ENCODE peak calls at places on chromosomes 11 and 22, in six cellular contexts. E, I, O, R, B and P are unnamed samples.

GRCh38 chr22:41888638-41889200 is 26.2 kb downstream of the SHISA8 start:
- DNase-seq in E (no peak), I (no peak), O (no peak), R (no peak), B (no peak), P (no peak)

GRCh38 chr11:118870396-118871343 is 13.0 kb upstream of the CXCR5 start:
- DNase-seq in E (no peak), I (no peak), O (no peak), R (peak), B (peak), P (peak)

GRCh38 chr11:76244311-76245061 is 38.2 kb upstream of the WNT11 start:
- DNase-seq in E (no peak), I (no peak), O (no peak), R (no peak), B (no peak), P (no peak)

GRCh38 chr11:61657566-61657965 is 22.6 kb upstream of the DAGLA start:
- DNase-seq in E (no peak), I (peak), O (no peak), R (peak), B (no peak), P (no peak)

GRCh38 chr22:50034126-50035081 is 21.8 kb upstream of the IL17REL start:
- DNase-seq in E (no peak), I (no peak), O (no peak), R (no peak), B (no peak), P (no peak)

GRCh38 chr11:17986007-17986710 is 26.7 kb downstream of the SERGEF start:
- DNase-seq in E (no peak), I (no peak), O (no peak), R (no peak), B (no peak), P (no peak)

GRCh38 chr11:61537326-61537725 is 28.8 kb downstream of the LRRC10B start:
- DNase-seq in E (no peak), I (no peak), O (no peak), R (no peak), B (no peak), P (no peak)

GRCh38 chr22:27667121-27667843 is 134.3 kb downstream of the MN1 start:
- DNase-seq in E (no peak), I (no peak), O (no peak), R (no peak), B (no peak), P (peak)

GRCh38 chr22:37229012-37229804 is 14.9 kb downstream of the RAC2 start:
- DNase-seq in E (peak), I (peak), O (no peak), R (no peak), B (no peak), P (peak)

GRCh38 chr11:73209892-73210291 is 8.2 kb upstream of the P2RY2 start:
- DNase-seq in E (no peak), I (no peak), O (no peak), R (no peak), B (no peak), P (no peak)

GRCh38 chr11:45593992-45594391 is 71.4 kb downstream of the CHST1 start:
- DNase-seq in E (no peak), I (no peak), O (peak), R (no peak), B (no peak), P (peak)

GRCh38 chr11:34335801-34336200 is 22.0 kb downstream of the ABTB2 start:
- DNase-seq in E (no peak), I (no peak), O (no peak), R (no peak), B (no peak), P (no peak)

GRCh38 chr11:45596571-45596970 is 68.9 kb downstream of the CHST1 start:
- DNase-seq in E (no peak), I (no peak), O (no peak), R (no peak), B (no peak), P (no peak)

GRCh38 chr11:96543177-96543576 is 153.4 kb downstream of the JRKL start:
- DNase-seq in E (no peak), I (no peak), O (no peak), R (no peak), B (no peak), P (no peak)

GRCh38 chr11:795638-796564 is 2.2 kb downstream of the SLC25A22 start:
- DNase-seq in E (no peak), I (peak), O (peak), R (peak), B (no peak), P (peak)

GRCh38 chr11:96054870-96055705 is 131.2 kb upstream of the MTMR2 start:
- DNase-seq in E (peak), I (peak), O (peak), R (peak), B (no peak), P (peak)

GRCh38 chr22:32660292-32660691 is 141.2 kb upstream of the TIMP3 start:
- DNase-seq in E (peak), I (no peak), O (peak), R (peak), B (no peak), P (peak)

GRCh38 chr11:48103621-48104561 is 112.7 kb upstream of the OR4B1 start:
- DNase-seq in E (no peak), I (no peak), O (no peak), R (peak), B (no peak), P (no peak)

DNA sequence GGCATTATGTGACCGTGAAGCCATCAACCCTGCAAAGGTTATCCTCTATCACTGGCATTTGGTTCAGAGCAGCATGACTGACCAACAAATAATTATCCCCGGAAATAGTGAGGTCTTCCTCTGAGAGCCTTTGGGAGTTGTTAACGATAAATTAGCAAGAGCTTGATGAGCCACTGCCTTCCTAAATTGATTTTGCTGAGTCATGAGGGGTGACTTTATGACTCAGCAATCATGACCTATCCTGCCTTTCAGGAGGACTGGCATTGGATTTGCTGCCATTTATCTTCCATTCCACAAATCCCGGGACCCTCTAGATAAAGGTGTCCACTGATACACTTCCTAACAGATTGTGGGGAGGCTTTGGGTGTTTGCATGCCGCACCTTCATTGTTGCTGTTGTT is 80.8 kb upstream of the MTNR1B start:
- DNase-seq in E (no peak), I (no peak), O (peak), R (no peak), B (no peak), P (peak)
- TF ChIP-seq MAX in E (no peak), I (no peak), O (no peak), R (no peak), B (no peak), P (no peak)

GRCh38 chr11:13261600-13262061 is 16.0 kb upstream of the BMAL1 start:
- DNase-seq in E (peak), I (peak), O (no peak), R (no peak), B (no peak), P (no peak)

GRCh38 chr11:13260196-13260962 is 17.2 kb upstream of the BMAL1 start:
- DNase-seq in E (no peak), I (no peak), O (no peak), R (no peak), B (no peak), P (no peak)

GRCh38 chr11:13260963-13261599 is 16.5 kb upstream of the BMAL1 start:
- DNase-seq in E (no peak), I (peak), O (no peak), R (no peak), B (no peak), P (no peak)

GRCh38 chr11:13259374-13259773 is 18.2 kb upstream of the BMAL1 start:
- DNase-seq in E (no peak), I (no peak), O (no peak), R (no peak), B (no peak), P (no peak)

DNA sequence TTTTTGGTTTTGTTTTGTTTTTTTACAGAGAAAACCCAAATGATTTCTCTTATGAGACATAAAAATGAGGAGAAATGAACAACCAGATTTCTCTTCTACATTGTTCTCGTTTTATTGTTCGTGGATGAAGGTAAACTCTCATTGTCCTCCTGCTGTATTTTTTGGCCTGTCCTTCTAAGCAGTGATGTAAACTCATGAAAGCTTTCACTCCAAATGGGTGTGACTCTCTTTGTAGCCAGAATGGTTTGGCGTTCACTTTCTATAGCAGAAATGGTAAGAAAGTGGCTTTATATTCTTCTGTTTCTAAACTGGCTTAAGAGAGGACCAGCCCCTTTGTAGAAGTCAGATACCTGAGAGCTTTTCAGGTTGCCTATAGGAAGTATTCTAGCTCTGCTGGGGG is 15.5 kb upstream of the BMAL1 start:
- DNase-seq in E (no peak), I (peak), O (no peak), R (no peak), B (no peak), P (no peak)
- H3K4me3 ChIP-seq in E (no peak), I (peak), O (no peak), R (no peak), B (no peak), P (no peak)

GRCh38 chr22:48615171-48616008 is 1212.3 kb downstream of the BRD1 start:
- DNase-seq in E (no peak), I (no peak), O (no peak), R (no peak), B (no peak), P (no peak)

GRCh38 chr22:48613566-48614200 is 1214.0 kb downstream of the BRD1 start:
- DNase-seq in E (no peak), I (no peak), O (no peak), R (no peak), B (no peak), P (no peak)

GRCh38 chr22:48609279-48609865 is 1218.3 kb downstream of the BRD1 start:
- DNase-seq in E (no peak), I (no peak), O (no peak), R (no peak), B (no peak), P (no peak)

GRCh38 chr22:48607901-48608650 is 1219.6 kb downstream of the BRD1 start:
- DNase-seq in E (no peak), I (no peak), O (no peak), R (no peak), B (no peak), P (peak)

GRCh38 chr22:48612077-48612995 is 1215.3 kb downstream of the BRD1 start:
- DNase-seq in E (no peak), I (no peak), O (no peak), R (no peak), B (no peak), P (no peak)
- TF ChIP-seq MYC in E (no peak), I (no peak), O (no peak), R (no peak), B (no peak), P (no peak)

DNA sequence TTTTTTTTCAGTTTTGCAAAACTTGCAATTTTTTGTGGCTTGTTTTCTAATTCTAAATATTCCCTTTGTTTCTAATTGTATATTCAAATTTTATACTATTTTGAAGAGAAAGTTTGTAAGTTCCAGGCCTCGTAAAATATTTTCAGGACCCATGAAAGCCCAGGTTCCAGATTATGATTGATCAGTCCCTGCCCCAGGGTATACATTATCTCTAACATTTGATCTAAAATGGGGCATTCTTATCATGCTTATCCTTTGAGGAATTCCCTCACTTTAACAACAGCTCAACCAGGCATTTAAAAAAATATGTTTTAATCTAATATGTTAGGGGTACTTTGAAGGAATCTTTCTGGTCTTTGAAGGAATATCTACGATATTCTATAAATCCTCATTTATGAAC is 26.4 kb downstream of the CYB5R2 start:
- DNase-seq in E (no peak), I (no peak), O (no peak), R (no peak), B (no peak), P (no peak)
- TF ChIP-seq MAX in E (no peak), I (no peak), O (no peak), R (no peak), B (no peak), P (no peak)

GRCh38 chr11:122983438-122984185 is 2.0 kb upstream of the BSX start:
- DNase-seq in E (no peak), I (no peak), O (no peak), R (no peak), B (no peak), P (no peak)
- H3K4me3 ChIP-seq in E (peak), I (peak), O (no peak), R (no peak), B (peak), P (no peak)